ENCODE peak calls at places on chromosomes 11 and 22, in seven cellular contexts. R, O, E, C, J, N and T are unnamed samples.

GRCh38 chr11:73980001-73980960 is 2.4 kb downstream of the UCP2 start:
- DNase-seq in R (peak), O (peak), E (no peak), C (peak), J (peak), N (no peak), T (no peak)

GRCh38 chr11:120667281-120667680 is 155.7 kb downstream of the GRIK4 start:
- DNase-seq in R (no peak), O (no peak), E (no peak), C (peak), J (no peak), N (no peak), T (no peak)

GRCh38 chr11:43834291-43834690 is 46.3 kb upstream of the ALKBH3 start:
- DNase-seq in R (no peak), O (no peak), E (no peak), C (no peak), J (no peak), N (no peak), T (no peak)

GRCh38 chr11:123392813-123393212 is 37.3 kb upstream of the GRAMD1B start:
- DNase-seq in R (no peak), O (no peak), E (no peak), C (no peak), J (no peak), N (no peak), T (no peak)

GRCh38 chr11:80783561-80783960 is 1342.7 kb upstream of the TENM4 start:
- DNase-seq in R (no peak), O (no peak), E (no peak), C (no peak), J (no peak), N (no peak), T (no peak)

GRCh38 chr11:113014731-113015455 is 53.7 kb downstream of the NCAM1 start:
- DNase-seq in R (peak), O (no peak), E (peak), C (no peak), J (peak), N (no peak), T (no peak)

GRCh38 chr11:11845551-11845950 is 3.8 kb downstream of the USP47 start:
- DNase-seq in R (no peak), O (no peak), E (no peak), C (peak), J (no peak), N (peak), T (no peak)

GRCh38 chr11:34154059-34154875 is 48.8 kb downstream of the NAT10 start:
- DNase-seq in R (no peak), O (no peak), E (no peak), C (no peak), J (no peak), N (no peak), T (no peak)

GRCh38 chr11:30860970-30861369 is 274.8 kb upstream of the MPPED2 start:
- DNase-seq in R (no peak), O (no peak), E (no peak), C (no peak), J (no peak), N (no peak), T (no peak)

GRCh38 chr11:61091373-61092279 is 10.7 kb upstream of the CD5 start:
- DNase-seq in R (no peak), O (peak), E (no peak), C (no peak), J (no peak), N (peak), T (no peak)

GRCh38 chr11:20605602-20606091 is 6.2 kb downstream of the SLC6A5 start:
- DNase-seq in R (no peak), O (no peak), E (no peak), C (no peak), J (no peak), N (no peak), T (no peak)

GRCh38 chr11:34744511-34744910 is 123.6 kb downstream of the EHF start:
- DNase-seq in R (no peak), O (no peak), E (no peak), C (no peak), J (no peak), N (no peak), T (no peak)

GRCh38 chr22:41324818-41325528 is 23.6 kb downstream of the ZC3H7B start:
- DNase-seq in R (no peak), O (no peak), E (no peak), C (no peak), J (no peak), N (no peak), T (no peak)

GRCh38 chr22:21764038-21764804 is 28.6 kb upstream of the YPEL1 start:
- DNase-seq in R (no peak), O (peak), E (no peak), C (no peak), J (no peak), N (no peak), T (no peak)

GRCh38 chr11:78380615-78381029 is 37.0 kb downstream of the GAB2 start:
- DNase-seq in R (no peak), O (no peak), E (no peak), C (peak), J (no peak), N (peak), T (peak)

GRCh38 chr22:24402460-24403192 is 24.8 kb upstream of the ADORA2A start:
- DNase-seq in R (peak), O (no peak), E (peak), C (peak), J (peak), N (peak), T (peak)

GRCh38 chr11:101516546-101516945 is 67.3 kb downstream of the TRPC6 start:
- DNase-seq in R (no peak), O (no peak), E (no peak), C (no peak), J (no peak), N (no peak), T (no peak)

GRCh38 chr11:8333431-8334401 is 70.0 kb upstream of the LMO1 start:
- DNase-seq in R (no peak), O (no peak), E (no peak), C (no peak), J (no peak), N (peak), T (no peak)

GRCh38 chr11:62137276-62137861 is 13.6 kb downstream of the INCENP start:
- DNase-seq in R (no peak), O (no peak), E (peak), C (no peak), J (no peak), N (no peak), T (no peak)

GRCh38 chr11:11502303-11502828 is 119.4 kb downstream of the GALNT18 start:
- DNase-seq in R (no peak), O (no peak), E (no peak), C (no peak), J (no peak), N (no peak), T (no peak)

GRCh38 chr11:119839504-119840133 is 110.6 kb upstream of the NECTIN1 start:
- DNase-seq in R (no peak), O (no peak), E (no peak), C (no peak), J (no peak), N (no peak), T (no peak)

GRCh38 chr11:17550455-17551346 is 3.6 kb downstream of the OTOG start:
- DNase-seq in R (no peak), O (no peak), E (no peak), C (peak), J (no peak), N (no peak), T (no peak)

GRCh38 chr11:83026229-83026628 is 45.5 kb downstream of the RAB30 start:
- DNase-seq in R (no peak), O (no peak), E (no peak), C (no peak), J (no peak), N (no peak), T (no peak)

GRCh38 chr22:44451016-44451415 is 47.0 kb downstream of the RTL6 start:
- DNase-seq in R (no peak), O (no peak), E (no peak), C (no peak), J (no peak), N (no peak), T (no peak)

GRCh38 chr11:128522943-128523518 is 64.3 kb downstream of the ETS1 start:
- DNase-seq in R (no peak), O (peak), E (no peak), C (no peak), J (no peak), N (no peak), T (no peak)

GRCh38 chr11:117127164-117127563 is 16.9 kb upstream of the PAFAH1B2 start:
- DNase-seq in R (no peak), O (no peak), E (no peak), C (no peak), J (no peak), N (no peak), T (no peak)

GRCh38 chr11:45233121-45233803 is 52.9 kb downstream of the SYT13 start:
- DNase-seq in R (peak), O (no peak), E (peak), C (peak), J (peak), N (peak), T (no peak)

GRCh38 chr11:61061081-61061826 is 41.0 kb upstream of the CD5 start:
- DNase-seq in R (no peak), O (peak), E (no peak), C (no peak), J (no peak), N (peak), T (no peak)

GRCh38 chr11:123546515-123546914 is 107.9 kb downstream of the SCN3B start:
- DNase-seq in R (no peak), O (no peak), E (no peak), C (peak), J (no peak), N (peak), T (peak)

GRCh38 chr22:41367680-41368542 is 13.8 kb upstream of the TEF start:
- DNase-seq in R (peak), O (no peak), E (peak), C (no peak), J (no peak), N (no peak), T (no peak)

GRCh38 chr22:41915035-41915782 is at the start of gene SHISA8:
- DNase-seq in R (peak), O (peak), E (peak), C (peak), J (peak), N (no peak), T (no peak)

GRCh38 chr11:16784097-16784496 is 45.6 kb downstream of the C11orf58 start:
- DNase-seq in R (no peak), O (no peak), E (no peak), C (no peak), J (no peak), N (no peak), T (no peak)

GRCh38 chr22:43487311-43488030 is 75.7 kb downstream of the MPPED1 start:
- DNase-seq in R (no peak), O (no peak), E (no peak), C (no peak), J (no peak), N (no peak), T (no peak)

GRCh38 chr22:39242809-39243442 is 1.9 kb downstream of the PDGFB start:
- DNase-seq in R (no peak), O (peak), E (no peak), C (no peak), J (no peak), N (no peak), T (no peak)

GRCh38 chr22:19986011-19986409 is 30.6 kb downstream of the ARVCF start:
- DNase-seq in R (no peak), O (no peak), E (no peak), C (no peak), J (peak), N (no peak), T (no peak)

GRCh38 chr22:19982991-19983578 is 33.5 kb downstream of the ARVCF start:
- DNase-seq in R (no peak), O (no peak), E (no peak), C (no peak), J (peak), N (no peak), T (no peak)

GRCh38 chr22:19984851-19985811 is 31.5 kb downstream of the ARVCF start:
- DNase-seq in R (no peak), O (no peak), E (no peak), C (no peak), J (peak), N (no peak), T (no peak)

GRCh38 chr22:19983701-19984100 is 32.9 kb downstream of the ARVCF start:
- DNase-seq in R (no peak), O (no peak), E (no peak), C (no peak), J (peak), N (no peak), T (no peak)

DNA sequence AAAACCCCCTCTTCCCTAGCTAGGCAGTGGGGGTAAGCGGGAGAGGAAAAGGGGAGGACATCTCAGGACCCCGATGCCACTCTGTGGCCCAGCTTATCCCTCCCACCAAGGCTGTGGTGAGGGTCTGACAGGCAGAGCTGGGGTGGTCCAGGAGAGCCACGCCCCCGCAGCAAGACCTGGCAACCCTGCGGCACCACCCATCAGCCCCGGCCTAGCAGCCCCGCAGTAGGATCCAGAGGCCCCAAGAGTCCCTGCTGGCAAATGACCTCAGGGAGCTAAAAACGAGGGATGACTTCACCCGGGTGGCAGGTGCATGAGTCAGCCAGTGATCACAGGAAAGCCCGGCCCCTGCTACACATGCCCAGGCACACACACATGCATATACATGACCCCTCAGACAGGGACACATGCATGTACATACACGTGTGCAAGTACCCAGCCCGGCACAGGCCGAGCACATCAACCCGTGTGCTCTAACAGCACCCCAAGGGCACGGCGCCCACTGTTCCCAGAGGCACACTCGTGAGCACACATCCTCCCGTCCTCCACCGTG is 32.3 kb downstream of the ARVCF start:
- DNase-seq in R (no peak), O (no peak), E (peak), C (peak), J (peak), N (peak), T (no peak)
- H3K4me3 ChIP-seq in R (no peak), O (no peak), E (no peak), C (no peak), J (peak), N (no peak), T (no peak)

GRCh38 chr11:72721689-72722049 is 30.5 kb downstream of the ARAP1 start:
- DNase-seq in R (peak), O (peak), E (no peak), C (no peak), J (no peak), N (peak), T (no peak)

GRCh38 chr11:72719551-72719950 is 32.7 kb downstream of the ARAP1 start:
- DNase-seq in R (no peak), O (peak), E (no peak), C (no peak), J (no peak), N (no peak), T (no peak)

GRCh38 chr11:72720047-72720446 is 32.2 kb downstream of the ARAP1 start:
- DNase-seq in R (no peak), O (peak), E (no peak), C (no peak), J (no peak), N (no peak), T (no peak)

GRCh38 chr11:72721276-72721675 is 30.9 kb downstream of the ARAP1 start:
- DNase-seq in R (no peak), O (no peak), E (no peak), C (no peak), J (no peak), N (no peak), T (no peak)

DNA sequence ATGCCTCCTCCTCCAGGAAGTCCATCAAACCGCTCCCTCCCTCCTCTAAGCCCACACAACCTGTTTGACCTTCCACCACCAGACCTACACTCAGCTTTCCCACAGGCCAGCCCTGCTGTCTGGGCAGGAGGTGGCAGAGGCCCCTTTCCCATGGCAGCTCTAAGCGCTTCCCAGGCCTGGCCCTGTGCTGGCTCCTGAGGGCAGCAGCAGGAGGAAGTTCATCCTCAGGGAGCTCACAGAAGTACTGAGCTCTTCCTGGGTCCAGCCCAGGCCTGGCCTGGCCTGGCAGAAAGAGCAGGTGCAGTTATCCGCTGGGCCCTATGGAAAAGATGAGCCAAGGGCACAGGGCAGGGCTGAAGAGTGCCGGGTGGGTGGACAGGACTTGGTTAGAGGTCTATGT is 31.4 kb downstream of the ARAP1 start:
- DNase-seq in R (no peak), O (no peak), E (no peak), C (no peak), J (no peak), N (no peak), T (no peak)
- H3K4me3 ChIP-seq in R (peak), O (peak), E (no peak), C (peak), J (peak), N (peak), T (peak)

DNA sequence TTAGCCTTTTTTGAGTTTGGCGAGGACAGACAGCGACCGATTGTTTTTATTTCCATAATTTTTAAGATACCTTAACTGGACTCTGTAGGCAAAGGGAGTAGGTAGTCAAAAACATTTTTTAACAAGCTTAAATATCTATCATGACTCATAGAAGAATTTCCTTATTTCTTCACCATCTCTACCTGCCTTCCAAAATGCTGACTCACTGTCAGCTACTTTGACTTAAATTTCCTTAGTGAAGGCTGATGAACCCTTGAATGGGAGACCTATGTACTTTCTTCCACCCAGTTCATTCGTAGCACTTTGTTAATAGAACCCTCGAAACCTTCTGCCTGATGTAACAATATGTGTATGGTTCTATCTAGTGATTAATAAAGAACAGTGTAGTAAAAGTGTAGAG is 1.1 kb upstream of the MTMR2 start:
- DNase-seq in R (no peak), O (no peak), E (no peak), C (no peak), J (no peak), N (no peak), T (no peak)
- H3K4me3 ChIP-seq in R (no peak), O (no peak), E (no peak), C (peak), J (peak), N (peak), T (peak)

DNA sequence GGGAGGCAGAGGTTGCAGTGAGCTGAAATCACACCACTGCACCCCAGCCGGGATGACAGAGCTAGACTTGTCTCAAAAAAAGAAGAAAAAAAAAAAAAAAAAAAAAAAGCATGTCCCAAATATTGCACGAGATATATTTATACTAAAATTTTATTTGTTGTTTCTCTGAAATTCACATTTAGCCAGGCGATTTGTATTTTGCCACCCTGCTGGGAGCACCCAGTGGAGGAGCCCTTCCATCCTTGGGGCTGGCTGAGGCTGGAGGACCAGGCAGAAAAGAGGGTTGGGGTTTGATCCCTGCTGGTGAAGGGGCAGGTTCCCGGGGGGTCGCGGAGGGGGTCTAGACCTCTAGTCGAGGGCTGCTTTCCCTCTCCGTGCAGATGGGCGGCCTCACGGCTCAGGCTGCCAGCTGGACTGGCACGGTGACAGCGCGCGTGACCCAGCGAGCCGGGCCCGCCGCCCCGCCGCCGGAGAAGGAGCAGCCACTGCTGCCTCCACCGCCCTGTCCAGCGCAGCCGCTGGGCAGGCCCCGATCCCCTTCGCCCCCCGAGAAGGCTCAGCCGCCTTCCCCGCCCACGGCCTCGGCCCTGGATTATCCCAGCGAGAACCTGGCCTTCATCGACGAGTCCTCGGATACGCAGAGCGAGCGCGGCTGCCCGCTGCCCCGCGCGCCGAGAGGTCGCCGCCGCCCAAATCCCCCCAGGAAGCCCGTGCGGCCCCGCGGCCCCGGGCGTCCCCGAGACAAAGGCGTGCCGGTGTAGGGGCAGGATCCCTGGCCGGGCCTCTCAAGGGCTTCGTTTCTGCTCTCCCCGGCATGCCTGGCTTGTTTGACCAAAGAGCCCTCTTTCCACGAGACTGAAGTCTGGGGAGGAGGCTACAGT is 952 bp upstream of the CATSPERZ start:
- DNase-seq in R (peak), O (no peak), E (peak), C (peak), J (peak), N (no peak), T (no peak)
- H3K4me3 ChIP-seq in R (peak), O (peak), E (peak), C (peak), J (peak), N (no peak), T (peak)

GRCh38 chr11:134411887-134412507 is at the start of gene B3GAT1:
- DNase-seq in R (no peak), O (no peak), E (no peak), C (no peak), J (no peak), N (no peak), T (no peak)

GRCh38 chr11:134410766-134411165 is 1.3 kb downstream of the B3GAT1 start:
- DNase-seq in R (no peak), O (no peak), E (no peak), C (no peak), J (no peak), N (no peak), T (no peak)

GRCh38 chr11:134413334-134414035 is 1.4 kb upstream of the B3GAT1 start:
- DNase-seq in R (no peak), O (no peak), E (no peak), C (no peak), J (no peak), N (no peak), T (no peak)

GRCh38 chr11:134414036-134414731 is 2.1 kb upstream of the B3GAT1 start:
- DNase-seq in R (no peak), O (no peak), E (no peak), C (no peak), J (no peak), N (no peak), T (no peak)

GRCh38 chr11:134412508-134413333 is 679 bp upstream of the B3GAT1 start:
- DNase-seq in R (peak), O (no peak), E (no peak), C (no peak), J (no peak), N (no peak), T (no peak)
- H3K4me3 ChIP-seq in R (peak), O (peak), E (no peak), C (no peak), J (peak), N (peak), T (no peak)